ENCODE peak calls at places on chromosome 10, in ten cellular contexts. E is activated T-helper 2 cell treated with anti-CD3 and anti-CD28 coated beads, Interferon-gamma antibody, Interleukin-2, Interleukin-4, amounts not matched to agents 10 μg/mL and 5 μg/mL and 100 μg/mL, durations not matched to agents 14 hours and 24 hours and 36 hours; M is fibroblast of mammary gland; B is bronchial epithelial cell; Y is activated naive CD8-positive, alpha-beta T cell treated with anti-CD3 and anti-CD28 coated beads for 36 hours; C is CD4-positive, alpha-beta memory T cell; R is Calu3; F is Daoy; H is GM20000; G is cardiac fibroblast. K is an unnamed sample.

GRCh38 chr10:7471720-7472367 is 61.0 kb upstream of the SFMBT2 start:
- DNase-seq in E (no peak), M (no peak), B (no peak), Y (peak; percentile 21), C (peak; percentile 10), R (no peak), F (no peak), H (peak; percentile 70), G (no peak), K (no peak)

GRCh38 chr10:6917125-6917524 is 337.0 kb upstream of the PRKCQ start:
- DNase-seq in E (no peak), M (peak; percentile 47), B (no peak), Y (no peak), C (no peak), R (no peak), F (no peak), H (no peak), G (peak; percentile 6), K (no peak)

GRCh38 chr10:59098387-59098786 is 78.1 kb upstream of the PHYHIPL start:
- DNase-seq in E (no peak), M (peak; percentile 91), B (peak; percentile 43), Y (no peak), C (no peak), R (no peak), F (peak; percentile 4), H (no peak), G (peak; percentile 64), K (no peak)

GRCh38 chr10:52092390-52092789 is 221.7 kb upstream of the DKK1 start:
- DNase-seq in E (no peak), M (no peak), B (no peak), Y (no peak), C (no peak), R (no peak), F (no peak), H (no peak), G (no peak), K (no peak)

GRCh38 chr10:130020651-130021372 is 56.7 kb upstream of the EBF3 start:
- DNase-seq in E (no peak), M (peak; percentile 18), B (peak; percentile 3), Y (no peak), C (no peak), R (no peak), F (no peak), H (no peak), G (no peak), K (no peak)

GRCh38 chr10:126049741-126050140 is 153.4 kb downstream of the FANK1 start:
- DNase-seq in E (no peak), M (peak; percentile 62), B (peak; percentile 83), Y (no peak), C (no peak), R (no peak), F (peak; percentile 58), H (no peak), G (peak; percentile 84), K (no peak)

GRCh38 chr10:49526624-49527023 is 12.3 kb downstream of the ERCC6 start:
- DNase-seq in E (no peak), M (peak; percentile 40), B (no peak), Y (no peak), C (no peak), R (no peak), F (no peak), H (no peak), G (peak; percentile 13), K (no peak)

GRCh38 chr10:71262027-71262426 is 49.7 kb downstream of the UNC5B start:
- DNase-seq in E (no peak), M (no peak), B (no peak), Y (no peak), C (no peak), R (no peak), F (no peak), H (no peak), G (no peak), K (no peak)

K was measured in naive thymus-derived CD8-positive, alpha-beta T cell.